ENCODE peak calls at places on chromosomes 3 and 15, in ten cellular contexts. Q is T follicular helper cell; E is putamen; C is activated T-cell treated with anti-CD3 and anti-CD28 coated beads for 1 hour; O is stimulated activated CD4-positive, alpha-beta T cell treated with anti-CD3 and anti-CD28 coated beads, Interleukin-15, amount 100 ng/mL, for 24 hours; N is activated CD8-positive, alpha-beta memory T cell treated with anti-CD3 and anti-CD28 coated beads, Interleukin-2, amount 50 U/mL, for 48 hours; T is amniotic epithelial cell; D is AG20443; I is fibroblast of the aortic adventitia; A is caudate nucleus. S is an unnamed sample.

GRCh38 chr3:40070816-40071215 is 238.7 kb upstream of the EIF1B start:
- DNase-seq in Q (no peak), I (no peak), T (no peak), D (no peak), A (no peak), E (no peak), N (no peak), O (no peak), C (no peak), S (no peak)

GRCh38 chr3:15899438-15899837 is 101.7 kb upstream of the ANKRD28 start:
- DNase-seq in T (peak), D (peak), Q (no peak), A (no peak), O (no peak), E (no peak), C (no peak), I (peak), N (no peak), S (no peak)

GRCh38 chr3:122183521-122183892 is at the start of gene CASR:
- DNase-seq in A (no peak), E (no peak), N (no peak), D (peak), T (peak), Q (no peak), I (no peak), C (no peak), O (peak), S (no peak)

GRCh38 chr3:183895296-183895695 is 10.6 kb upstream of the PARL start:
- DNase-seq in T (peak), I (peak), A (no peak), N (no peak), C (no peak), O (peak), E (peak), Q (peak), D (peak), S (peak)

GRCh38 chr3:50160561-50160983 is 5.4 kb downstream of the SEMA3F start:
- DNase-seq in E (no peak), D (no peak), T (no peak), O (no peak), Q (no peak), N (no peak), A (no peak), I (peak), C (no peak), S (no peak)

GRCh38 chr3:194265505-194265892 is 85.6 kb downstream of the CPN2 start:
- DNase-seq in D (peak), T (peak), Q (no peak), N (peak), A (peak), O (no peak), C (no peak), I (peak), E (peak), S (no peak)

GRCh38 chr3:149384911-149385321 is 7.5 kb upstream of the TM4SF1 start:
- DNase-seq in O (no peak), I (peak), T (peak), D (peak), N (no peak), C (no peak), Q (no peak), A (no peak), E (no peak), S (no peak)

GRCh38 chr3:195185574-195185973 is 85.4 kb downstream of the XXYLT1 start:
- DNase-seq in E (no peak), A (no peak), O (no peak), C (no peak), I (no peak), Q (no peak), T (no peak), N (no peak), D (no peak), S (no peak)

GRCh38 chr15:51737538-51738305 is at the start of gene LYSMD2:
- DNase-seq in T (peak), N (peak), I (no peak), A (peak), E (peak), D (peak), O (peak), C (peak), Q (peak), S (peak)

GRCh38 chr3:111895079-111895478 is 36.0 kb downstream of the PHLDB2 start:
- DNase-seq in O (no peak), Q (no peak), T (peak), E (peak), N (no peak), I (peak), C (no peak), A (no peak), D (peak), S (no peak)

GRCh38 chr15:65952425-65953053 is 83.2 kb downstream of the RAB11A start:
- DNase-seq in A (no peak), C (no peak), T (peak), N (no peak), O (no peak), Q (no peak), E (no peak), D (peak), I (peak), S (no peak)

S was measured in effector CD4-positive, alpha-beta T cell.